ENCODE peak calls at places on chromosomes 2 and 18, in six cellular contexts. T, K, J, I, U and B are unnamed samples.

GRCh38 chr18:58723810-58724602 is 52.7 kb downstream of the MALT1 start:
- DNase-seq in T (no peak), K (no peak), J (no peak), I (no peak), U (no peak), B (no peak)

GRCh38 chr2:132438650-132439030 is 22.0 kb downstream of the GPR39 start:
- DNase-seq in T (no peak), K (no peak), J (no peak), I (no peak), U (no peak), B (no peak)

GRCh38 chr2:159968282-159968900 is 94.0 kb downstream of the PLA2R1 start:
- DNase-seq in T (peak; percentile 84), K (peak; percentile 25), J (peak; percentile 28), I (peak; percentile 39), U (no peak), B (no peak)

GRCh38 chr18:22021701-22022100 is 147.7 kb upstream of the GATA6 start:
- DNase-seq in T (no peak), K (peak; percentile 83), J (no peak), I (no peak), U (no peak), B (no peak)

GRCh38 chr2:160338891-160339290 is 138.8 kb upstream of the ITGB6 start:
- DNase-seq in T (peak; percentile 45), K (no peak), J (no peak), I (no peak), U (no peak), B (no peak)

GRCh38 chr18:45379903-45380302 is 235.4 kb upstream of the SLC14A2 start:
- DNase-seq in T (no peak), K (no peak), J (no peak), I (no peak), U (no peak), B (no peak)

GRCh38 chr2:25330937-25331336 is 10.8 kb downstream of the DNMT3A start:
- DNase-seq in T (no peak), K (no peak), J (no peak), I (no peak), U (no peak), B (no peak)

GRCh38 chr2:108988796-108989713 is at the start of gene EDAR:
- DNase-seq in T (peak; percentile 82), K (peak; percentile 82), J (peak; percentile 4), I (peak; percentile 67), U (peak; percentile 52), B (no peak)

GRCh38 chr2:158953926-158954763 is 14.3 kb upstream of the TANC1 start:
- DNase-seq in T (no peak), K (peak; percentile 85), J (no peak), I (peak; percentile 70), U (no peak), B (no peak)

GRCh38 chr2:57372237-57372962 is 674.2 kb upstream of the VRK2 start:
- DNase-seq in T (no peak), K (no peak), J (no peak), I (no peak), U (no peak), B (no peak)

GRCh38 chr2:238282861-238283738 is 5.3 kb downstream of the PER2 start:
- DNase-seq in T (no peak), K (no peak), J (peak; percentile 48), I (no peak), U (no peak), B (no peak)

GRCh38 chr2:61799054-61799453 is 54.8 kb downstream of the FAM161A start:
- DNase-seq in T (no peak), K (no peak), J (no peak), I (no peak), U (no peak), B (no peak)

GRCh38 chr2:20438334-20439192 is 8.3 kb upstream of the RHOB start:
- DNase-seq in T (no peak), K (no peak), J (no peak), I (no peak), U (no peak), B (no peak)

GRCh38 chr2:63992061-63992685 is 27.1 kb downstream of the VPS54 start:
- DNase-seq in T (peak; percentile 29), K (no peak), J (no peak), I (no peak), U (no peak), B (no peak)

GRCh38 chr2:159381574-159381973 is 95.1 kb upstream of the WDSUB1 start:
- DNase-seq in T (no peak), K (peak; percentile 21), J (no peak), I (no peak), U (no peak), B (no peak)

GRCh38 chr2:219581346-219581745 is 9.2 kb downstream of the INHA start:
- DNase-seq in T (no peak), K (no peak), J (no peak), I (no peak), U (no peak), B (no peak)

GRCh38 chr18:61545281-61546245 is 212.3 kb downstream of the CDH20 start:
- DNase-seq in T (no peak), K (no peak), J (no peak), I (no peak), U (no peak), B (no peak)

GRCh38 chr2:111121028-111121872 is 536 bp downstream of the BCL2L11 start:
- DNase-seq in T (peak; percentile 75), K (peak; percentile 50), J (peak; percentile 74), I (peak; percentile 66), U (peak; percentile 51), B (no peak)

GRCh38 chr2:10349725-10350124 is 47.0 kb downstream of the HPCAL1 start:
- DNase-seq in T (no peak), K (no peak), J (no peak), I (no peak), U (no peak), B (no peak)

GRCh38 chr2:173204316-173204715 is 128.7 kb downstream of the MAP3K20 start:
- DNase-seq in T (no peak), K (no peak), J (no peak), I (peak; percentile 43), U (no peak), B (no peak)

GRCh38 chr2:95320986-95321767 is 24.0 kb downstream of the KCNIP3 start:
- DNase-seq in T (no peak), K (no peak), J (no peak), I (no peak), U (no peak), B (no peak)

GRCh38 chr2:2238726-2239269 is 92.3 kb downstream of the MYT1L start:
- DNase-seq in T (no peak), K (no peak), J (no peak), I (no peak), U (no peak), B (no peak)

GRCh38 chr18:34364699-34365098 is 140.0 kb upstream of the NOL4 start:
- DNase-seq in T (no peak), K (no peak), J (no peak), I (no peak), U (no peak), B (no peak)

GRCh38 chr2:45319683-45320082 is 291.4 kb downstream of the SRBD1 start:
- DNase-seq in T (no peak), K (no peak), J (no peak), I (no peak), U (no peak), B (no peak)

GRCh38 chr2:29834624-29835023 is 86.8 kb downstream of the ALK start:
- DNase-seq in T (no peak), K (no peak), J (no peak), I (no peak), U (no peak), B (no peak)

GRCh38 chr18:39057423-39058057 is 1491.9 kb upstream of the CELF4 start:
- DNase-seq in T (no peak), K (no peak), J (no peak), I (no peak), U (no peak), B (no peak)

GRCh38 chr2:233297076-233297475 is 10.5 kb upstream of the SAG start:
- DNase-seq in T (no peak), K (no peak), J (no peak), I (no peak), U (no peak), B (no peak)

DNA sequence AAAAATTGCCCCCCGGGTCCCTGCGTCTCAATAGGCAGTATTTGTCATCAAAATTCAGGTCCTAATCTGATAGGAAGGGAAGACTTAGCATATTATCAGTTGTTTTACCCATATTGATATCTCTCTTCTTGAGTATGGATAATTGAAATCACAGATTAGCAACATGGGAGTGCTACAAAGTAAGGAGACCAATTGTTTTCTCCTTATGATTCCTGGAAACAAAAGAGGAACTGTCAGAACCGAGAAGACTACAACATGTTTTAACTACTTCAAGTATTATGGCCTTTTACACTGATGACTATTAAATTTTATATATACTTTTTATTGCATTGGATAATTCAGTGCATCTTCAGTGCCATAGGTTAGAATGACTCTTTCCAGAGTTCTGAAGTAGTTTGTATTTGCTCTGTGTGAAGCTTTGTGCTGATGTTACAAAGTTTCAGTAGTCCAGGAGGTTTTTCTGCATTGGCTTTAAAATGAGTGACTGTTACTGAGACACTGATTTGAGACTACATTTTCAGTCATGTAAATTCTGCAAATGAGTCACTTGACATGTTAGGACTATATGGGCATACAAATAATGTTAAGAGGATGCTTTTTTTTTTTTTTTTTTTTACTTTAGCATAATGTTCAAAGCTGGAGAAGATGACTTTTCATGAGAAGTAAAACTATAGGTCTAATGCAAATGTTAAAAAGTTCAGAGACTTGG is 19.7 kb upstream of the TLK1 start:
- DNase-seq in T (no peak), K (no peak), J (no peak), I (no peak), U (no peak), B (no peak)
- H3K4me3 ChIP-seq in T (no peak overlapping the region), K (no peak overlapping the region), J (no peak overlapping the region), I (no peak overlapping the region), U (no peak overlapping the region), B (no peak overlapping the region)

DNA sequence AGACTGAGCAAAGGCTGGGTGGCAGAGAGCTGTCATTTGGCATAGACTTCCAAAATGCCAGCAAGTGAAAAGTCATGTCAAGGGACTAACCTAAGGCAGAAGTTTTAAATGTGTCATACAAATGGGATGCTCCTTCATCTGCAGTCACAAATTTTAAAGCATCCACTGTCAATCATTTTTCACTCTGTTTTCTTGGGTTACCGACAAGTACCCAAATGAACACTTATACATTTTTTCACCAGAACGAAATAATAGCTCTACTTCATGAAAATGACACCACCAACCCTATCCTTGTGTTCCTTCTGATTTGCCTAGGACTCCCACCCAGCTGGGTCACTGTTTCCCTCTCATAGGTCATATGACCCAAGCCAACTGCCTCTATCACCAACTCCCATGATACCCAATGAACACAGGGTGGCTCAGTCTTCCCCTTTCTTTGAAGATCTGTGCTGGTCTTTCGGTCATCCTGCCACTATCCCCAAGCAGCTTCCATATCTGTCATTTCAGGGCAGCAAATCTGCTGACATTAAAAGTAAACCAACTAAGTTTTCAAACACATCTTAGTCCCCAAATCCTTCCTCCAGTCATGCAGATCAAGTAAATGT is 21.5 kb downstream of the KLF7 start:
- DNase-seq in T (no peak), K (no peak), J (no peak), I (no peak), U (no peak), B (no peak)
- H3K4me1 ChIP-seq in T (peaks cover 37% of the 10 kb centered on the region), K (no peaks in the 10 kb centered on the region), J (no peaks in the 10 kb centered on the region), I (peaks cover 47% of the 10 kb centered on the region), U (peaks cover 46% of the 10 kb centered on the region), B (peaks cover 36% of the 10 kb centered on the region)

GRCh38 chr18:647304-647703 is 10.1 kb upstream of the TYMS start:
- DNase-seq in T (no peak), K (no peak), J (no peak), I (no peak), U (no peak), B (no peak)
- H3K4me3 ChIP-seq in T (no peak overlapping the region), K (no peak overlapping the region), J (no peak overlapping the region), I (no peak overlapping the region), U (no peak overlapping the region), B (no peak overlapping the region)

GRCh38 chr2:150465703-150466569 is 21.5 kb downstream of the RND3 start:
- DNase-seq in T (no peak), K (no peak), J (no peak), I (no peak), U (no peak), B (no peak)
- H3K4me1 ChIP-seq in T (no peaks in the 10 kb centered on the region), K (no peaks in the 10 kb centered on the region), J (no peaks in the 10 kb centered on the region), I (no peaks in the 10 kb centered on the region), U (no peaks in the 10 kb centered on the region), B (no peaks in the 10 kb centered on the region)

GRCh38 chr2:175373001-175373727 is 191.7 kb upstream of the ATP5MC3 start:
- DNase-seq in T (no peak), K (no peak), J (no peak), I (no peak), U (no peak), B (no peak)
- H3K4me3 ChIP-seq in T (no peak overlapping the region), K (no peak overlapping the region), J (no peak overlapping the region), I (no peak overlapping the region), U (no peak overlapping the region), B (no peak overlapping the region)